ENCODE peak calls at places on chromosomes 16 and 17, in seven cellular contexts. I is GM12878, Z is K562, Y is HepG2, L is H1, P is HCT116, N is SK-N-SH. T is an unnamed sample.

GRCh38 chr17:8041249-8041928 is 2.5 kb downstream of the ALOX15B start:
- DNase-seq in I (no peak), Z (peak), Y (peak), L (no peak), P (peak), N (peak), T (peak)

GRCh38 chr17:3870871-3871306 is 22.0 kb downstream of the CAMKK1 start:
- DNase-seq in I (no peak), Z (peak), Y (no peak), L (no peak), P (no peak), N (no peak), T (no peak)

GRCh38 chr17:71987634-71988033 is 133.2 kb upstream of the SOX9 start:
- DNase-seq in I (no peak), Z (no peak), Y (no peak), L (no peak), P (no peak), N (no peak), T (no peak)

GRCh38 chr16:25481636-25482035 is 210.1 kb upstream of the HS3ST4 start:
- DNase-seq in I (no peak), Z (no peak), Y (peak), L (peak), P (no peak), N (no peak), T (no peak)

GRCh38 chr17:78709119-78709681 is 72.9 kb downstream of the CYTH1 start:
- DNase-seq in I (no peak), Z (no peak), Y (no peak), L (no peak), P (no peak), N (no peak), T (no peak)

GRCh38 chr17:83073389-83074063 is 5.9 kb upstream of the METRNL start:
- DNase-seq in I (no peak), Z (peak), Y (no peak), L (no peak), P (peak), N (no peak), T (no peak)

GRCh38 chr16:53864819-53865491 is 161.0 kb downstream of the FTO start:
- DNase-seq in I (no peak), Z (no peak), Y (peak), L (no peak), P (peak), N (no peak), T (no peak)

GRCh38 chr16:12500771-12501170 is 302.9 kb downstream of the CPPED1 start:
- DNase-seq in I (no peak), Z (no peak), Y (no peak), L (no peak), P (no peak), N (no peak), T (no peak)

GRCh38 chr16:19118938-19119431 is 5.2 kb downstream of the ITPRIPL2 start:
- DNase-seq in I (no peak), Z (peak), Y (no peak), L (no peak), P (no peak), N (no peak), T (peak)

GRCh38 chr17:74276051-74276476 is 2.0 kb downstream of the DNAI2 start:
- DNase-seq in I (no peak), Z (no peak), Y (no peak), L (no peak), P (no peak), N (no peak), T (no peak)

GRCh38 chr17:3989156-3989886 is 25.1 kb upstream of the ATP2A3 start:
- DNase-seq in I (no peak), Z (no peak), Y (no peak), L (no peak), P (no peak), N (peak), T (no peak)

GRCh38 chr16:19858654-19859018 is 26.0 kb downstream of the GPRC5B start:
- DNase-seq in I (no peak), Z (no peak), Y (no peak), L (no peak), P (no peak), N (no peak), T (no peak)

GRCh38 chr17:48728232-48729231 is at the start of gene HOXB13:
- DNase-seq in I (no peak), Z (peak), Y (no peak), L (no peak), P (peak), N (peak), T (no peak)

GRCh38 chr17:12522743-12523181 is 142.9 kb upstream of the MYOCD start:
- DNase-seq in I (no peak), Z (no peak), Y (peak), L (no peak), P (no peak), N (no peak), T (peak)

GRCh38 chr16:12126091-12126806 is 149.7 kb downstream of the SNX29 start:
- DNase-seq in I (no peak), Z (no peak), Y (no peak), L (no peak), P (no peak), N (no peak), T (no peak)

GRCh38 chr17:3913531-3914318 is 2.5 kb downstream of the P2RX1 start:
- DNase-seq in I (peak), Z (peak), Y (peak), L (peak), P (peak), N (peak), T (peak)

GRCh38 chr16:76947694-76948093 is 243.3 kb upstream of the MON1B start:
- DNase-seq in I (no peak), Z (no peak), Y (no peak), L (no peak), P (no peak), N (peak), T (no peak)
- TF ChIP-seq JUND in I (no peak), Z (no peak), Y (no peak), L (no peak), P (no peak), N (no peak), T (no peak)

DNA sequence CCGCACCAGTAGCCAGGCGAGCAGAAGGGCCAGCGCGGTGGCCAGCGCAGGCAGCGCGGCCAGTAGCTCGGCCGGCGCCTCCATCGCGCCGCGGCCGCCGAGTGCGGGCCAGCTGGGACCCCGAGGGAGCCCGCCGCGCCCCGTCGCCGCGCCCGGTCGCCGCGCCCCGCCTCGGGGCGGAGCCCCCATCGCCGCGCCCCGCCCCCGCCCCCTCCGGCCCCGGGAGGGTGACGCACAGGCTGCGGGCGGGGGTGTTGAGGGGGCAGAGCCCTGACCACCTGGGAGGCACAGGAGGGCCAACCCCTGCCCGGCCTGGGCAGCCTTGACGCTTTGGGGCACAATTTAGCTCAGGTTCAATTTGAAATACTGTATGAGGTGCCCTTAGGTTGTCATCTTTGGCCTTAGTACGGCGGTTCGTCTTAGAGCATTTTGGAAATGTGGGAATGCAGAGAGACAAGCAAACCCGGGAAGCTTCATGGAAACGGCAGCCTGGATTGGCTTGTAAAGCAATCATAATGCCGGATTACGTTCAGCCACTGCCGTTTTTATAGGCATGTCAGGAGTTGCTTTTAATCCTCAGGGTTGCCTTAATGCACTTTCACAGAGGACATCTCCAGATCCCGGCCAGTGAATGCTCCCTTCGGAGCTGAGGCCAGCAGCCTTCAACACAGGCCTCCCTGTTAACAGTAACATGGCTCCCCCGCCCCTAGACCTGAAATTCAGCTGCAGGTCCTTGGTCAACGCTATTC is at the start of gene MXRA7:
- DNase-seq in I (no peak), Z (peak), Y (no peak), L (no peak), P (no peak), N (peak), T (peak)
- TF ChIP-seq JUND in I (no peak), Z (peak), Y (no peak), L (no peak), P (no peak), N (peak), T (no peak)

GRCh38 chr17:77553459-77554066 is 404.9 kb upstream of the TNRC6C start:
- DNase-seq in I (no peak), Z (no peak), Y (no peak), L (no peak), P (no peak), N (no peak), T (no peak)

GRCh38 chr17:77558846-77559626 is 399.5 kb upstream of the TNRC6C start:
- DNase-seq in I (no peak), Z (no peak), Y (peak), L (no peak), P (no peak), N (no peak), T (no peak)

GRCh38 chr17:77555110-77555509 is 403.4 kb upstream of the TNRC6C start:
- DNase-seq in I (no peak), Z (no peak), Y (no peak), L (no peak), P (no peak), N (peak), T (no peak)

GRCh38 chr17:77556408-77557068 is 402.0 kb upstream of the TNRC6C start:
- DNase-seq in I (no peak), Z (no peak), Y (no peak), L (no peak), P (no peak), N (no peak), T (no peak)

GRCh38 chr17:77555741-77556291 is 402.7 kb upstream of the TNRC6C start:
- DNase-seq in I (no peak), Z (no peak), Y (no peak), L (no peak), P (no peak), N (peak), T (no peak)
- TF ChIP-seq JUND in I (no peak), Z (no peak), Y (no peak), L (no peak), P (no peak), N (no peak), T (no peak)

GRCh38 chr17:40486513-40487370 is 14.7 kb downstream of the TNS4 start:
- DNase-seq in I (no peak), Z (no peak), Y (no peak), L (no peak), P (peak), N (no peak), T (no peak)

GRCh38 chr17:40484285-40484972 is 17.0 kb downstream of the TNS4 start:
- DNase-seq in I (no peak), Z (no peak), Y (no peak), L (no peak), P (no peak), N (no peak), T (no peak)

GRCh38 chr17:40484973-40485530 is 16.4 kb downstream of the TNS4 start:
- DNase-seq in I (no peak), Z (no peak), Y (no peak), L (no peak), P (no peak), N (no peak), T (no peak)

GRCh38 chr17:40487371-40488020 is 13.9 kb downstream of the TNS4 start:
- DNase-seq in I (no peak), Z (no peak), Y (no peak), L (no peak), P (no peak), N (no peak), T (no peak)

GRCh38 chr17:40485851-40486512 is 15.4 kb downstream of the TNS4 start:
- DNase-seq in I (no peak), Z (no peak), Y (peak), L (no peak), P (peak), N (no peak), T (peak)
- TF ChIP-seq JUND in I (no peak), Z (peak), Y (no peak), L (no peak), P (peak), N (no peak), T (no peak)

DNA sequence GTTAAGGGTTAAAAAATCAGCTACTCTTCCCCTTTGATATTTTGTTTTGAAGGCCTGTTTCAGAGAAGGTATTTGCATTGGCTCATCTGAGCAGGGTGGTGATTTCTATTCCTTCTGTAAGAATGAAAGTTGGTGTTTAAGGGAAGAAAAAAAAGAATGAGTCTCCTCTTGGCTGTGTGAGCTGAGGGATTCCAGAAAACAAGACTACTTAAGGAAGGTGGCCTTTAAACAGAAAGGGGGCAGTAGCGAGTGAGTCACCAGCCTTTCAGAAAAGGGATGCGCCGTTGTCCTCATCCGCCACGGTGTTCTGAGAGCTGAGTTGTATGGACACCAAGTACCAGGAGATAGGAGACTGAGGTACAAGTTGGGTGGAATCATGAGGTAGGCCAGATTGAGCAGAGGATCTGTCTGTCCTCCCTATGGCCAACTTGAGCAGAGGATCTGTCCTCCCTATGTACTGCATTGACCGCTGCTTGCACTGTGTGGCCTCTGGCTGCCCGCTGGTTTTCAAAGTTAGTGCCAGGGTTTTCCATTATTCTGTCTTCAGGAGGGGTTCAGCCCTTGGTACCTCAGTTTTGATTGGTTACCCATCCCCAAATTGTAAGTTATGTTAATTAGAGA is 8.2 kb downstream of the PRKCA start:
- DNase-seq in I (no peak), Z (peak), Y (no peak), L (no peak), P (no peak), N (no peak), T (no peak)
- TF ChIP-seq JUND in I (no peak), Z (no peak), Y (no peak), L (no peak), P (no peak), N (no peak), T (no peak)

DNA sequence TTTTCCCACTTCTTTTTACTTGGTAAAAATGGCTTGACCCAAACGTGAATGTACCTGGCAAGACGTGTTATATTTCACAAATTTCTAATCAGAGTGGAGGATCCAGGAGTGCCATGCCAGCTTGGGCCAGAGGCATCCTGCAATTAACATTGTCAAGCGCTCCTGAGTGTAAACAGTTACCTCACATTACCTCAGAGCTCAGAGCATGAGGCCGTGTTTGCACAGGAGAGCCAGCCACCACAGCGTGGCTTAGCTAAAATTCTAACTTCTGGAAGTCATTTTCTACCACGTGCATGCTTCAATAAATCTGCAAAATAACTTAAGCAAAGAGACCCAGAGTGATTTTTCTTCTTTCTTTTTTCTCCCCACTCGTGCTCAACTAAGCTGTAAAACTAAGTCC is 769.0 kb downstream of the KCNJ2 start:
- DNase-seq in I (no peak), Z (no peak), Y (no peak), L (no peak), P (no peak), N (no peak), T (no peak)
- TF ChIP-seq JUND in I (no peak), Z (no peak), Y (no peak), L (no peak), P (no peak), N (no peak), T (no peak)

DNA sequence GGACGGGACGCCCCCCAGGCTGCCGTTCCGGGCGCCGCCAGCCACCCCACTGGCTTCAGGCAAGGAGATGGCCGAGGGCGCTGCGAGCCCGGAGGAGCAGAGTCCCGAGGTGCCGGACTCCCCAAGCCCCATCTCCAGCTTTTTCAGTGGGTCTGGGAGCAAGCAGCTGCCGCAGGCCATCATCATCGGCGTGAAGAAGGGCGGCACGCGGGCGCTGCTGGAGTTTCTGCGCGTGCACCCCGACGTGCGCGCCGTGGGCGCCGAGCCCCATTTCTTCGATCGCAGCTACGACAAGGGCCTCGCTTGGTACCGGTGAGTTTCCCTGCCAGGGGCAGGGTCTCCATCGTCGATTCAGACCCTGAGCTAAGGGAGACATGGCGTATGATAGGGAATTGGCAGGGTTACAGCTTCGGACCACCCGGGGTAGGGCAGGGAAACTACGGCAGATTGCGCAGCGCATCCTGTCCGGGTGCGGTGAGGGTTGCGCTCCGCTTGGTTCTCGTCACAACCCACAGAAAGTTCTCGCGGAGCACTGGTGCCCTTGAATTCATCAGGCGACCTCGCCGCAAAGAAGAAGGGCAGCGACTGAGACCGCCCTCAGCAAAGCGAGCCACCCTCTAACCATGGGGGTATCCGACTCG is 1.0 kb downstream of the HS3ST3B1 start:
- DNase-seq in I (no peak), Z (no peak), Y (no peak), L (no peak), P (no peak), N (no peak), T (no peak)
- TF ChIP-seq JUND in I (no peak), Z (no peak), Y (no peak), L (no peak), P (no peak), N (no peak), T (no peak)

T was measured in T47D.